ENCODE peak calls at places on chromosome 13, in seven cellular contexts. S is activated CD4-positive, alpha-beta T cell treated with anti-CD3 and anti-CD28 coated beads for 24 hours; T is EH; F is OCI-M1; Z is colonic mucosa; I is RWPE1; J is iPS-NIHi11. R is an unnamed sample.

GRCh38 chr13:26168835-26169234 is 53.3 kb downstream of the RNF6 start:
- DNase-seq in S (no peak), T (no peak), F (no peak), Z (no peak), I (no peak), J (no peak), R (no peak)

GRCh38 chr13:101452519-101453485 is at the start of gene ITGBL1:
- DNase-seq in S (no peak), T (peak), F (peak), Z (no peak), I (no peak), J (no peak), R (no peak)

GRCh38 chr13:81487151-81487550 is 1146.2 kb upstream of the SPRY2 start:
- DNase-seq in S (no peak), T (no peak), F (peak), Z (peak), I (no peak), J (peak), R (no peak)

GRCh38 chr13:46810440-46810839 is 13.5 kb upstream of the ESD start:
- DNase-seq in S (no peak), T (peak), F (no peak), Z (no peak), I (no peak), J (no peak), R (no peak)

GRCh38 chr13:105345116-105345515 is 1190.3 kb downstream of the EFNB2 start:
- DNase-seq in S (no peak), T (no peak), F (no peak), Z (no peak), I (no peak), J (peak), R (no peak)

GRCh38 chr13:100274942-100275506 is 186.1 kb downstream of the PCCA start:
- DNase-seq in S (no peak), T (no peak), F (no peak), Z (no peak), I (peak), J (peak), R (no peak)

GRCh38 chr13:26914624-26915023 is 154.0 kb upstream of the GPR12 start:
- DNase-seq in S (no peak), T (no peak), F (peak), Z (no peak), I (peak), J (no peak), R (no peak)

GRCh38 chr13:73321039-73321438 is 262.2 kb downstream of the KLF5 start:
- DNase-seq in S (no peak), T (no peak), F (no peak), Z (no peak), I (no peak), J (no peak), R (no peak)

GRCh38 chr13:23660249-23660648 is 90.0 kb downstream of the TNFRSF19 start:
- DNase-seq in S (no peak), T (no peak), F (no peak), Z (no peak), I (no peak), J (no peak), R (no peak)

GRCh38 chr13:56338421-56338820 is 802.3 kb upstream of the PRR20A start:
- DNase-seq in S (no peak), T (no peak), F (no peak), Z (no peak), I (no peak), J (no peak), R (no peak)

GRCh38 chr13:99617474-99618255 is 116.4 kb downstream of the TM9SF2 start:
- DNase-seq in S (no peak), T (peak), F (peak), Z (peak), I (no peak), J (peak), R (no peak)

GRCh38 chr13:44272692-44273091 is 100.9 kb upstream of the SERP2 start:
- DNase-seq in S (no peak), T (peak), F (no peak), Z (no peak), I (no peak), J (no peak), R (no peak)

GRCh38 chr13:113736258-113736731 is 22.7 kb upstream of the TMEM255B start:
- DNase-seq in S (no peak), T (no peak), F (no peak), Z (peak), I (no peak), J (no peak), R (no peak)

GRCh38 chr13:26015276-26015934 is 36.4 kb downstream of the SHISA2 start:
- DNase-seq in S (no peak), T (no peak), F (no peak), Z (no peak), I (no peak), J (no peak), R (no peak)

GRCh38 chr13:47281981-47282380 is 385.1 kb upstream of the HTR2A start:
- DNase-seq in S (no peak), T (no peak), F (no peak), Z (no peak), I (no peak), J (no peak), R (no peak)

GRCh38 chr13:48478401-48478800 is 54.5 kb downstream of the RCBTB2 start:
- DNase-seq in S (no peak), T (peak), F (no peak), Z (no peak), I (no peak), J (no peak), R (no peak)

GRCh38 chr13:23020246-23020843 is 160.4 kb upstream of the SGCG start:
- DNase-seq in S (no peak), T (peak), F (peak), Z (peak), I (peak), J (peak), R (peak)

GRCh38 chr13:94272038-94272437 is 207.4 kb downstream of the DCT start:
- DNase-seq in S (no peak), T (no peak), F (no peak), Z (no peak), I (no peak), J (no peak), R (no peak)

GRCh38 chr13:34467450-34468083 is 474.5 kb upstream of the NBEA start:
- DNase-seq in S (no peak), T (no peak), F (no peak), Z (no peak), I (no peak), J (no peak), R (no peak)

GRCh38 chr13:40981361-40981760 is 37.8 kb downstream of the ELF1 start:
- DNase-seq in S (no peak), T (no peak), F (peak), Z (no peak), I (no peak), J (no peak), R (no peak)

GRCh38 chr13:77831870-77832269 is 86.8 kb downstream of the EDNRB start:
- DNase-seq in S (no peak), T (no peak), F (no peak), Z (no peak), I (no peak), J (no peak), R (no peak)

GRCh38 chr13:110396913-110397379 is 89.9 kb downstream of the COL4A2 start:
- DNase-seq in S (no peak), T (peak), F (no peak), Z (peak), I (peak), J (no peak), R (no peak)

GRCh38 chr13:99985243-99985874 is 3.8 kb downstream of the ZIC2 start:
- DNase-seq in S (no peak), T (no peak), F (no peak), Z (no peak), I (no peak), J (no peak), R (no peak)

GRCh38 chr13:64397699-64398098 is 2832.4 kb downstream of the PCDH9 start:
- DNase-seq in S (no peak), T (peak), F (peak), Z (no peak), I (no peak), J (no peak), R (no peak)

GRCh38 chr13:111911754-111912452 is 155.0 kb upstream of the SOX1 start:
- DNase-seq in S (no peak), T (no peak), F (no peak), Z (peak), I (no peak), J (no peak), R (peak)

GRCh38 chr13:111345682-111346081 is 25.2 kb downstream of the TEX29 start:
- DNase-seq in S (no peak), T (no peak), F (no peak), Z (no peak), I (no peak), J (no peak), R (no peak)

GRCh38 chr13:95676100-95676774 is 702 bp upstream of the DNAJC3 start:
- DNase-seq in S (no peak), T (peak), F (peak), Z (peak), I (peak), J (peak), R (no peak)

GRCh38 chr13:41548031-41548430 is 90.7 kb downstream of the RGCC start:
- DNase-seq in S (no peak), T (no peak), F (no peak), Z (peak), I (no peak), J (no peak), R (no peak)

GRCh38 chr13:63910406-63910957 is 2494.8 kb upstream of the PCDH20 start:
- DNase-seq in S (no peak), T (no peak), F (peak), Z (no peak), I (peak), J (peak), R (no peak)

GRCh38 chr13:113110852-113111315 is 5.3 kb downstream of the F7 start:
- DNase-seq in S (no peak), T (no peak), F (no peak), Z (no peak), I (no peak), J (no peak), R (no peak)

R was measured in activated naive CD4-positive, alpha-beta T cell treated with anti-CD3 and anti-CD28 coated beads, Interleukin-2, amount 50 U/mL, for 72 hours.